ENCODE peak calls at places on chromosomes 13 and 19, in ten cellular contexts. O is GDM1; W is ascending aorta; M is midbrain; G is GM04504; E is PC-3; P is thoracic aorta; V is RPMI7951; R is NCI-H1105; K is naive thymus-derived CD8-positive, alpha-beta T cell. F is an unnamed sample.

GRCh38 chr13:45149964-45150363 is 29.7 kb downstream of the GTF2F2 start:
- DNase-seq in E (no peak), V (no peak), W (no peak), R (no peak), M (no peak), G (no peak), K (no peak), O (no peak), P (no peak), F (no peak)

GRCh38 chr19:51263808-51264207 is 12.9 kb downstream of the SIGLECL1 start:
- DNase-seq in E (no peak), G (no peak), P (no peak), M (no peak), O (no peak), R (no peak), V (no peak), W (no peak), K (no peak), F (no peak)

GRCh38 chr19:2616741-2617392 is 85.6 kb downstream of the GNG7 start:
- DNase-seq in V (no peak), K (no peak), R (no peak), M (peak), O (no peak), G (no peak), E (no peak), P (no peak), W (no peak), F (no peak)

GRCh38 chr19:27745978-27746542 is 1466.9 kb downstream of the UQCRFS1 start:
- DNase-seq in O (no peak), E (no peak), K (no peak), M (no peak), V (no peak), P (no peak), G (no peak), W (no peak), R (no peak), F (no peak)

GRCh38 chr19:37905936-37906867 is at the start of gene WDR87:
- DNase-seq in P (no peak), V (peak), R (peak), G (no peak), E (peak), O (peak), W (no peak), M (peak), K (peak), F (peak)

GRCh38 chr19:54084410-54084809 is 3.2 kb upstream of the TARM1 start:
- DNase-seq in V (no peak), G (no peak), M (no peak), O (no peak), K (no peak), W (no peak), E (no peak), R (no peak), P (no peak), F (no peak)

GRCh38 chr13:73061478-73062275 is 2.9 kb downstream of the KLF5 start:
- DNase-seq in G (no peak), M (no peak), K (no peak), V (no peak), E (no peak), O (no peak), W (no peak), R (no peak), P (no peak), F (no peak)

GRCh38 chr13:27744861-27745260 is 47.4 kb upstream of the GSX1 start:
- DNase-seq in O (no peak), E (no peak), V (no peak), W (no peak), P (no peak), R (no peak), M (no peak), G (no peak), K (no peak), F (no peak)

GRCh38 chr13:59446391-59446790 is 717.3 kb downstream of the DIAPH3 start:
- DNase-seq in R (no peak), P (no peak), V (no peak), O (no peak), W (no peak), E (no peak), M (no peak), G (no peak), K (no peak), F (no peak)

F was measured in T47D.